ENCODE peak calls at places on chromosome 6, in six cellular contexts. Z, A, K, S, B and F are unnamed samples.

GRCh38 chr6:105868823-105869460 is 217.2 kb upstream of the PRDM1 start:
- DNase-seq in Z (no peak), A (no peak), K (peak; percentile 56), S (no peak), B (no peak), F (no peak)

GRCh38 chr6:10385512-10386132 is 29.3 kb downstream of the TFAP2A start:
- DNase-seq in Z (no peak), A (no peak), K (no peak), S (no peak), B (no peak), F (no peak)

GRCh38 chr6:23414204-23414501 is 711.9 kb upstream of the NRSN1 start:
- DNase-seq in Z (no peak), A (no peak), K (no peak), S (peak; percentile 49), B (no peak), F (peak; percentile 8)

GRCh38 chr6:98832282-98833100 is 1.9 kb upstream of the POU3F2 start:
- DNase-seq in Z (no peak), A (no peak), K (no peak), S (no peak), B (no peak), F (peak; percentile 18)

GRCh38 chr6:150894935-150895686 is 29.6 kb downstream of the MTHFD1L start:
- DNase-seq in Z (no peak), A (no peak), K (no peak), S (peak; percentile 43), B (no peak), F (peak; percentile 45)

GRCh38 chr6:119243657-119244056 is 105.9 kb downstream of the MAN1A1 start:
- DNase-seq in Z (no peak), A (no peak), K (no peak), S (no peak), B (no peak), F (no peak)

GRCh38 chr6:148466158-148466557 is 123.5 kb downstream of the SASH1 start:
- DNase-seq in Z (no peak), A (no peak), K (no peak), S (no peak), B (no peak), F (no peak)

GRCh38 chr6:1027795-1028569 is 283.9 kb upstream of the FOXQ1 start:
- DNase-seq in Z (no peak), A (no peak), K (no peak), S (no peak), B (no peak), F (no peak)

GRCh38 chr6:24935753-24936152 is at the start of gene RIPOR2:
- DNase-seq in Z (peak; percentile 37), A (peak; percentile 25), K (peak; percentile 89), S (no peak), B (peak; percentile 14), F (peak; percentile 37)

GRCh38 chr6:107535626-107536025 is 45.7 kb downstream of the SOBP start:
- DNase-seq in Z (no peak), A (no peak), K (peak; percentile 36), S (no peak), B (no peak), F (no peak)

GRCh38 chr6:85551264-85551663 is 42.4 kb downstream of the SNX14 start:
- DNase-seq in Z (no peak), A (no peak), K (peak; percentile 8), S (no peak), B (no peak), F (no peak)

GRCh38 chr6:158131926-158132325 is 36.1 kb downstream of the SERAC1 start:
- DNase-seq in Z (no peak), A (no peak), K (peak; percentile 41), S (no peak), B (no peak), F (peak; percentile 17)

GRCh38 chr6:134421496-134421895 is 103.6 kb upstream of the SGK1 start:
- DNase-seq in Z (no peak), A (no peak), K (no peak), S (no peak), B (no peak), F (no peak)

GRCh38 chr6:44399991-44400390 is 12.5 kb downstream of the CDC5L start:
- DNase-seq in Z (no peak), A (no peak), K (no peak), S (no peak), B (no peak), F (no peak)

GRCh38 chr6:75090574-75090973 is 115.3 kb downstream of the COL12A1 start:
- DNase-seq in Z (no peak), A (no peak), K (no peak), S (no peak), B (no peak), F (no peak)

GRCh38 chr6:150417899-150418824 is 49.4 kb downstream of the IYD start:
- DNase-seq in Z (no peak), A (no peak), K (peak; percentile 91), S (peak; percentile 81), B (no peak), F (peak; percentile 72)

GRCh38 chr6:108653864-108654402 is 93.2 kb downstream of the FOXO3 start:
- DNase-seq in Z (peak; percentile 86), A (peak; percentile 61), K (no peak), S (no peak), B (no peak), F (no peak)

GRCh38 chr6:62262283-62262682 is 23.7 kb downstream of the KHDRBS2 start:
- DNase-seq in Z (no peak), A (no peak), K (no peak), S (no peak), B (no peak), F (no peak)

GRCh38 chr6:20846602-20847028 is 312.4 kb downstream of the CDKAL1 start:
- DNase-seq in Z (no peak), A (no peak), K (peak; percentile 2), S (no peak), B (no peak), F (peak; percentile 18)

GRCh38 chr6:98579941-98580340 is 254.4 kb upstream of the POU3F2 start:
- DNase-seq in Z (no peak), A (no peak), K (no peak), S (no peak), B (no peak), F (no peak)

GRCh38 chr6:125952764-125953501 is 3.6 kb upstream of the HINT3 start:
- DNase-seq in Z (no peak), A (no peak), K (peak; percentile 18), S (no peak), B (no peak), F (peak; percentile 23)

DNA sequence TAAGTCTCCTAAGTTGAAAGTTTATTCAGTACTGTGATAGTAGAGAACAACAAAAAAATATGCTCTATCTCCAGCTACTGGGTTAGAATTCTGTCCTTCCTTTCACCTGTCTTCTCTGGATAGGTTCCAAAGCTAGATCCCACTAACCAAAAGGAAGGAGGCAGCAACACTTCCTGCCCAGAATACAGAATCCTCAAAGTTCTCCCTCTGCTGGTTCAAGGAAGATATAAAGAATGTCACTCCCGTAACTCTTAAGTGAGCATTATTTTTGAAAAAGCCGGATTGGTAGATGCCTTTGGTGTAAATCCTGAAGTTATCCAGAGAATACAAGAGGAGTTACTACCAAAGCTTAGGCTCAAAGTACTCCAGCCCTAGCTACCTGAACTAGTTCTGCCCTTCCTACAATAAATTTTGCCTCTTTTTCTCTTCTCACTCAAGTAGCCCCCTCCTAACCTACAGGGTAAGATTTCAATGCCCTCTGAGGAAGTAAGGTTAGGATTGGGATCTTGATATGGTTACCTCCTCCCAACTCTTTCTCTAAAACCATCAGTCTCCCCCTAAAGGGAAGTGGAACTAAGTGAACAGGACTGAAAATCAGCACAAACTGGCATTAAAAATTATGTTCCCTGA is 26.0 kb upstream of the CRIP3 start:
- DNase-seq in Z (no peak), A (no peak), K (peak; percentile 41), S (peak; percentile 54), B (no peak), F (no peak)
- TF ChIP-seq CTCF in Z (peak; percentile 53), A (peak; percentile 33), K (peak; percentile 82), S (peak; percentile 58), B (peak; percentile 74), F (no peak)

GRCh38 chr6:15504581-15505350 is 158.1 kb downstream of the DTNBP1 start:
- DNase-seq in Z (peak; percentile 81), A (peak; percentile 75), K (no peak), S (peak; percentile 99), B (no peak), F (no peak)
- TF ChIP-seq CTCF in Z (no peak), A (no peak), K (no peak), S (no peak), B (no peak), F (no peak)

GRCh38 chr6:26225848-26226590 is 138.8 kb downstream of the HFE start:
- DNase-seq in Z (no peak), A (no peak), K (no peak), S (no peak), B (no peak), F (no peak)

GRCh38 chr6:26224547-26224912 is 137.3 kb downstream of the HFE start:
- DNase-seq in Z (no peak), A (no peak), K (no peak), S (no peak), B (no peak), F (no peak)

GRCh38 chr6:26223213-26223612 is 136.0 kb downstream of the HFE start:
- DNase-seq in Z (no peak), A (no peak), K (no peak), S (no peak), B (no peak), F (no peak)

GRCh38 chr6:26223677-26224546 is 136.7 kb downstream of the HFE start:
- DNase-seq in Z (peak; percentile 46), A (no peak), K (no peak), S (peak; percentile 91), B (no peak), F (peak; percentile 58)

DNA sequence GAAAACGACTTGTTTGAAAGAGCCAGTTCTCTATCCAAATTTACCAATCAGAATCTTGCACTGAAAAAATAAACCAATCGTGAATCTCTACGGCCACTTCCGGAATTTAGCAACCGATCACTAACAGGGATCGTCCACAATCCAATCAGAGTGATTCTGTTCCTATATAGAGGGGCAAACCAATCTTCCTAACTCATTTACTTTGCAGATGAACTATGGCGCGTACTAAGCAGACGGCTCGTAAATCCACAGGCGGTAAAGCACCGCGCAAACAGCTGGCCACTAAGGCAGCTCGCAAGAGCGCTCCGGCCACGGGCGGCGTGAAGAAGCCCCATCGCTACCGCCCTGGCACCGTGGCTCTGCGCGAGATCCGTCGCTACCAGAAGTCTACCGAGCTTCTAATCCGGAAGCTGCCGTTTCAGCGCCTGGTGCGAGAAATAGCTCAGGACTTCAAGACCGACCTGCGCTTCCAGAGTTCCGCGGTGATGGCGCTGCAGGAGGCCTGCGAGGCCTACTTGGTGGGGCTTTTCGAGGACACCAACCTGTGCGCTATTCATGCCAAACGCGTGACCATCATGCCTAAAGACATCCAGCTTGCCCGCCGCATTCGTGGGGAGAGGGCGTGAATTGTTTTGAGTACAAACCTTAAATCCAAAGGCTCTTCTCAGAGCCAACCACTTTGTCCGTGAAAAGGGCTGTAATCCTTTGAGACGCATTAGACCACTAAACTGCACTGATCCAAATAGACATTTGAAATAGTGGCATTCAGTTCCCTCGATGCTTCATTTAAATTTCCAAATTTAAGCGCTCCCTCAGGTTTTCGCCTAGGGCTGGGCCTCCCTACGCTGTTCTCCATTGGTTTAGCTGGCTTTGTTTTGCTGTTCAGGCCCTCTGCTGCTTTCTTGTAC is 138.0 kb downstream of the HFE start:
- DNase-seq in Z (no peak), A (no peak), K (no peak), S (peak; percentile 90), B (no peak), F (no peak)
- TF ChIP-seq CTCF in Z (no peak), A (no peak), K (no peak), S (peak; percentile 13), B (peak; percentile 29), F (no peak)

DNA sequence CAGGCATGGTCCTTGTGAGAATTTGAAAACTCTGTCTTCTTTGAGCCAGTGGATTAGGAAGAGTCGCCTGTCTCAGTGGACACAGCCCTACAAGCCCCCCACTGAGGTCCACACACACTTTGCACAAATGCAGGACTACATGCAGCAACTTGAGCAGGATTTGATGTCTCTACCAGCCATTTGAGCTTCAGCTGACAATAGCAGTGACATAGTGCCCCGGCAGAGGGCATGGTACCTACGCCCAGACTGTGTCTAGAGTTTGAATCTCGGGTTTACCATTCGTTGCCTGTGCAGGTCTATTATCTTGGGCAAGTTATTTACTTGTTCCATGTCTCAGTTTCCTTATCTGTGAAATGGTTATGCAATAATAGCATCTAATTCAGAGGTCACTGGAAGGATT is 580.1 kb downstream of the TFAP2B start:
- DNase-seq in Z (no peak), A (no peak), K (no peak), S (no peak), B (no peak), F (no peak)
- TF ChIP-seq CTCF in Z (no peak), A (no peak), K (peak; percentile 56), S (no peak), B (no peak), F (peak; percentile 15)